ENCODE peak calls at places on chromosomes 11 and 22, in four cellular contexts. One of them, this sample, is unnamed.

GRCh38 chr22:30821863-30822215 is 127.2 kb downstream of the OSBP2 start:
- DNase-seq in fibroblast of villous mesenchyme: no peak
- DNase-seq in neural progenitor cell: no peak
- DNase-seq in CD8-positive, alpha-beta T cell: no peak
- DNase-seq in this sample: no peak

GRCh38 chr11:118843518-118843917 is 40.2 kb upstream of the CXCR5 start:
- DNase-seq in fibroblast of villous mesenchyme: no peak
- DNase-seq in neural progenitor cell: no peak
- DNase-seq in CD8-positive, alpha-beta T cell: no peak
- DNase-seq in this sample: no peak

GRCh38 chr22:44449683-44450425 is 48.2 kb downstream of the RTL6 start:
- DNase-seq in fibroblast of villous mesenchyme: no peak
- DNase-seq in neural progenitor cell: no peak
- DNase-seq in CD8-positive, alpha-beta T cell: no peak
- DNase-seq in this sample: no peak

GRCh38 chr11:64339754-64340408 is at the start of gene CCDC88B:
- DNase-seq in fibroblast of villous mesenchyme: no peak
- DNase-seq in neural progenitor cell: no peak
- DNase-seq in CD8-positive, alpha-beta T cell: peak
- DNase-seq in this sample: no peak

GRCh38 chr22:37560682-37561208 is 465 bp downstream of the CDC42EP1 start:
- DNase-seq in fibroblast of villous mesenchyme: peak
- DNase-seq in neural progenitor cell: peak
- DNase-seq in CD8-positive, alpha-beta T cell: peak
- DNase-seq in this sample: peak

GRCh38 chr22:31923166-31923565 is 21.2 kb upstream of the YWHAH start:
- DNase-seq in fibroblast of villous mesenchyme: no peak
- DNase-seq in neural progenitor cell: no peak
- DNase-seq in CD8-positive, alpha-beta T cell: no peak
- DNase-seq in this sample: no peak

GRCh38 chr11:131696584-131697120 is 326.2 kb downstream of the NTM start:
- DNase-seq in fibroblast of villous mesenchyme: no peak
- DNase-seq in neural progenitor cell: no peak
- DNase-seq in CD8-positive, alpha-beta T cell: no peak
- DNase-seq in this sample: no peak

GRCh38 chr22:22687638-22688500 is 43.5 kb downstream of the GGTLC2 start:
- DNase-seq in fibroblast of villous mesenchyme: peak
- DNase-seq in neural progenitor cell: peak
- DNase-seq in CD8-positive, alpha-beta T cell: no peak
- DNase-seq in this sample: peak

GRCh38 chr11:102760355-102761035 is 19.9 kb downstream of the MMP10 start:
- DNase-seq in fibroblast of villous mesenchyme: peak
- DNase-seq in neural progenitor cell: no peak
- DNase-seq in CD8-positive, alpha-beta T cell: no peak
- DNase-seq in this sample: no peak

GRCh38 chr11:44860967-44861828 is 89.5 kb downstream of the TP53I11 start:
- DNase-seq in fibroblast of villous mesenchyme: no peak
- DNase-seq in neural progenitor cell: no peak
- DNase-seq in CD8-positive, alpha-beta T cell: no peak
- DNase-seq in this sample: no peak

GRCh38 chr11:124207102-124207792 is 24.1 kb downstream of the OR10D3 start:
- DNase-seq in fibroblast of villous mesenchyme: no peak
- DNase-seq in neural progenitor cell: no peak
- DNase-seq in CD8-positive, alpha-beta T cell: no peak
- DNase-seq in this sample: no peak

DNA sequence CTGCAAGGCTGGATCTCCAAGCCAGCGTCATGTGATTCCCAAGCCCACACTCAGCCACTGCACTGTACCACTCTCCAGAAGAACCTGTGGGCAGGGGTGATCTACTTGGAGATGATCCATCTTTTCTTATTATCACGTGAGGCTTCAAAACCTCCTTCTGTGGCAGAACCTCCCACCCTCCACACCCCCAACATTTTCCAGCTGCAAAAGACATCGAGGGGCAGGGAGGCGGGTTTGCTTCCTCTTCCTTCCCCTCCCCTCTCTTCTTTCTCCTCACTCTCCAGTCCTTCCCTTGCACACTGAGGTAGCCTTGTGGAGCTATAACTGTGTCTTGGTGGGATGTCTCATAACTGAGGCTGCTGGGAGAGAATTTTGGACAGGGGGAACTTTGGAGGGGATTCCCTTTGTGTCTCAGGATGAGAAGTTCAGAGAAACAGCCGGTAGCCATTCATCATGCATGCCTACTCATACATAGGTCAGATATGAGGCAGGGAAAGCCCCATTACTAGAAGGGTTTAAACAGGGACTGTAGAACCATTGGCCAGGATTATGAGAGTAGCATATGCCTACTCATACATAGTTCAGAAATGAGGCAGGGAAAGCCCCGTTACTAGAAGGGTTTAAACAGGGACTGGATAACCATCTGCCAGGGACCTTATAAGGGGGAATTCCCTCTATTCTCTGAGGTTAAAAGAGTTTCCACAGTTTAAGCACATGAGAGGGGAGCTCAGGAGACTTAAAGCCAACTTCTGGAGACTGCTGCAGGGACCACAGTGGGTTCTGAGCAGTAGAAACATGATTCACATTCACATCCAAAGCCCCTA is 420.7 kb upstream of the CADM1 start:
- DNase-seq in fibroblast of villous mesenchyme: no peak
- DNase-seq in neural progenitor cell: no peak
- DNase-seq in CD8-positive, alpha-beta T cell: no peak
- DNase-seq in this sample: no peak
- TF ChIP-seq CTCF in fibroblast of villous mesenchyme: no peak
- TF ChIP-seq CTCF in neural progenitor cell: no peak
- TF ChIP-seq CTCF in CD8-positive, alpha-beta T cell: no peak
- TF ChIP-seq CTCF in this sample: no peak

GRCh38 chr22:35425546-35425945 is 25.6 kb downstream of the MCM5 start:
- DNase-seq in fibroblast of villous mesenchyme: no peak
- DNase-seq in neural progenitor cell: no peak
- DNase-seq in CD8-positive, alpha-beta T cell: no peak
- DNase-seq in this sample: no peak
- TF ChIP-seq CTCF in fibroblast of villous mesenchyme: no peak
- TF ChIP-seq CTCF in neural progenitor cell: no peak
- TF ChIP-seq CTCF in CD8-positive, alpha-beta T cell: no peak
- TF ChIP-seq CTCF in this sample: no peak

DNA sequence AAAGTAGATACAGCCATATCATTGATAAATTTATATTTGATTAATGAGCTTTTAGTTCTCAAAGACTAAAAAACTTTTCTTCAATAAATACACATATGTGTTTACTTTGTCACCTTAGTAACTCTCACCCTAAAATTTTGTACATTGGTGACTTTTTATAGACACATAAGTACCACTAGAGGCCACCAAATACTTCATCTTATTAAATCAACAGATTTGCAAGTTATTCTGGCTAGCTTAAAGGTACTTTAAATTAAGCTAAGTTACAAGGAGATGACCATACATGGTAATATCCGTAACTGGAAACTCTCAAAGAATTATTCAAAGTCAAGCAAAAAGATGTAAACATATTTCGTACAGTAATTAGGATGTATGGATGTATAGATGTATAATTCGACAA is 112.2 kb downstream of the SBF2 start:
- DNase-seq in fibroblast of villous mesenchyme: peak
- DNase-seq in neural progenitor cell: no peak
- DNase-seq in CD8-positive, alpha-beta T cell: no peak
- DNase-seq in this sample: no peak
- TF ChIP-seq CTCF in fibroblast of villous mesenchyme: peak
- TF ChIP-seq CTCF in neural progenitor cell: peak
- TF ChIP-seq CTCF in CD8-positive, alpha-beta T cell: no peak
- TF ChIP-seq CTCF in this sample: no peak

GRCh38 chr11:2177081-2177480 is 5.5 kb upstream of the TH start:
- DNase-seq in fibroblast of villous mesenchyme: no peak
- DNase-seq in neural progenitor cell: no peak
- DNase-seq in CD8-positive, alpha-beta T cell: no peak
- DNase-seq in this sample: no peak

GRCh38 chr11:2176389-2176900 is 4.8 kb upstream of the TH start:
- DNase-seq in fibroblast of villous mesenchyme: no peak
- DNase-seq in neural progenitor cell: no peak
- DNase-seq in CD8-positive, alpha-beta T cell: no peak
- DNase-seq in this sample: no peak

GRCh38 chr11:2174361-2174760 is 2.7 kb upstream of the TH start:
- DNase-seq in fibroblast of villous mesenchyme: no peak
- DNase-seq in neural progenitor cell: no peak
- DNase-seq in CD8-positive, alpha-beta T cell: no peak
- DNase-seq in this sample: no peak

GRCh38 chr11:2173761-2174160 is 2.1 kb upstream of the TH start:
- DNase-seq in fibroblast of villous mesenchyme: no peak
- DNase-seq in neural progenitor cell: no peak
- DNase-seq in CD8-positive, alpha-beta T cell: no peak
- DNase-seq in this sample: no peak

GRCh38 chr11:2175659-2176058 is 4.0 kb upstream of the TH start:
- DNase-seq in fibroblast of villous mesenchyme: no peak
- DNase-seq in neural progenitor cell: no peak
- DNase-seq in CD8-positive, alpha-beta T cell: no peak
- DNase-seq in this sample: no peak
- TF ChIP-seq CTCF in fibroblast of villous mesenchyme: no peak
- TF ChIP-seq CTCF in neural progenitor cell: no peak
- TF ChIP-seq CTCF in CD8-positive, alpha-beta T cell: no peak
- TF ChIP-seq CTCF in this sample: no peak

DNA sequence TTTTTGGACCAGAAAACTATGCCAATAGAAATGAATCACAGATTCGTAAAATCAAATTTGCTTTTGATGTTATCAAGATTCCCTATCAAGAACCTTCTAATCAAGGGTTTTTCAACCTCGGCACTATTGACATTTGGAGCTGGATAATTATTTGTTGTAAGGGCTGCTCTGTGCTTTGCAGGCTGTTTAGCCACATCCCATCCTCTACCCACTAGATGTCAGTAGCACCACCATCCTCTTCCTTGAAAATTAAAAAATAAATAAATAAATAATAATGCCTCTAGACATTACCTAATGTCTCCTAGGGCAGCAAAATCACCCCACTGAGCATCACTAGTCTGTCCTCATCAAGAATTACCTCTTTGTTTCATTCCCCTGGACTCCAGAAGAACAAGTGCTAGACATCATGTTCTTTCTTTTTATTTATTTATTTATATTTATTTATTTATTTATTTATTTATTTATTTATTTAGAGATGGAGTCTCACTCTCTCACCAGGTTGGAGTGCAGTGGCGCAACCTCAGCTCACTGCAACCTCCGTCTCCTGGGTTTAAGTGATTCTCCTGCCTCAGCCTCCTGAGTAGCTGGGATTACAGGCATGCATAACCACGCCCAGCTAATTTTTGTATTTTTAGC is 744.7 kb downstream of the KCNA4 start:
- DNase-seq in fibroblast of villous mesenchyme: peak
- DNase-seq in neural progenitor cell: no peak
- DNase-seq in CD8-positive, alpha-beta T cell: no peak
- DNase-seq in this sample: no peak
- TF ChIP-seq CTCF in fibroblast of villous mesenchyme: peak
- TF ChIP-seq CTCF in neural progenitor cell: peak
- TF ChIP-seq CTCF in CD8-positive, alpha-beta T cell: no peak
- TF ChIP-seq CTCF in this sample: peak

GRCh38 chr22:17792289-17792688 is 18.0 kb upstream of the BID start:
- DNase-seq in fibroblast of villous mesenchyme: no peak
- DNase-seq in neural progenitor cell: peak
- DNase-seq in CD8-positive, alpha-beta T cell: no peak
- DNase-seq in this sample: no peak
- TF ChIP-seq CTCF in fibroblast of villous mesenchyme: no peak
- TF ChIP-seq CTCF in neural progenitor cell: peak
- TF ChIP-seq CTCF in CD8-positive, alpha-beta T cell: no peak
- TF ChIP-seq CTCF in this sample: no peak